ENCODE peak calls at places on chromosomes 16 and 17, in seven cellular contexts. O, Y, A, G, R, M and D are unnamed samples.

GRCh38 chr17:74466111-74466784 is at the start of gene CD300A:
- DNase-seq in O (no peak), Y (no peak), A (no peak), G (no peak), R (peak), M (no peak), D (no peak)

GRCh38 chr17:45110676-45111611 is 21.4 kb downstream of the PLCD3 start:
- DNase-seq in O (no peak), Y (no peak), A (no peak), G (no peak), R (no peak), M (no peak), D (peak)

GRCh38 chr17:43636446-43636845 is 25.3 kb downstream of the MEOX1 start:
- DNase-seq in O (no peak), Y (no peak), A (no peak), G (no peak), R (no peak), M (no peak), D (no peak)

GRCh38 chr16:14418795-14419225 is 211.2 kb downstream of the PARN start:
- DNase-seq in O (no peak), Y (no peak), A (no peak), G (no peak), R (no peak), M (no peak), D (no peak)

GRCh38 chr17:8674344-8675305 is 44.1 kb upstream of the MYH10 start:
- DNase-seq in O (peak), Y (no peak), A (no peak), G (no peak), R (no peak), M (no peak), D (no peak)

GRCh38 chr16:86436466-86437185 is 73.7 kb upstream of the FOXF1 start:
- DNase-seq in O (no peak), Y (no peak), A (no peak), G (no peak), R (no peak), M (no peak), D (no peak)

GRCh38 chr16:7742626-7743025 is 410.0 kb downstream of the RBFOX1 start:
- DNase-seq in O (no peak), Y (no peak), A (no peak), G (no peak), R (no peak), M (no peak), D (no peak)

GRCh38 chr16:84308120-84308519 is 13.4 kb downstream of the WFDC1 start:
- DNase-seq in O (peak), Y (no peak), A (no peak), G (no peak), R (peak), M (peak), D (no peak)

GRCh38 chr17:57262557-57262956 is 6.2 kb downstream of the MSI2 start:
- DNase-seq in O (no peak), Y (no peak), A (no peak), G (no peak), R (no peak), M (no peak), D (no peak)